ENCODE peak calls at places on chromosomes 6 and 20, in eight cellular contexts. J is CD4-positive, alpha-beta T cell; W is tibial nerve; U is H4; Q is activated CD4-positive, alpha-beta T cell treated with anti-CD3 and anti-CD28 coated beads for 24 hours; S is skeletal muscle cell; Z is lower lobe of right lung; H is activated effector memory CD4-positive, alpha-beta T cell treated with anti-CD3 and anti-CD28 coated beads, Interleukin-2, amount 50 U/mL, for 16 hours. G is an unnamed sample.

GRCh38 chr6:108492131-108492766 is 68.5 kb upstream of the FOXO3 start:
- DNase-seq in J (no peak), W (peak), U (peak), Q (no peak), S (peak), Z (no peak), H (no peak), G (no peak)

GRCh38 chr6:155638200-155638599 is 182.6 kb upstream of the NOX3 start:
- DNase-seq in J (no peak), W (no peak), U (no peak), Q (no peak), S (no peak), Z (no peak), H (no peak), G (no peak)

GRCh38 chr20:60664106-60664505 is 588.0 kb upstream of the CDH4 start:
- DNase-seq in J (no peak), W (no peak), U (no peak), Q (no peak), S (no peak), Z (no peak), H (no peak), G (no peak)

GRCh38 chr6:114284281-114284680 is 58.5 kb downstream of the HS3ST5 start:
- DNase-seq in J (no peak), W (no peak), U (peak), Q (no peak), S (no peak), Z (no peak), H (no peak), G (no peak)

GRCh38 chr6:54602591-54602990 is 244.0 kb upstream of the FAM83B start:
- DNase-seq in J (no peak), W (no peak), U (no peak), Q (no peak), S (no peak), Z (no peak), H (no peak), G (no peak)

GRCh38 chr20:25085756-25086495 is 4.0 kb upstream of the VSX1 start:
- DNase-seq in J (no peak), W (no peak), U (no peak), Q (no peak), S (no peak), Z (no peak), H (no peak), G (no peak)

GRCh38 chr6:54598787-54599309 is 247.7 kb upstream of the FAM83B start:
- DNase-seq in J (no peak), W (no peak), U (no peak), Q (no peak), S (no peak), Z (no peak), H (no peak), G (no peak)

GRCh38 chr6:24907959-24908358 is 27.8 kb downstream of the RIPOR2 start:
- DNase-seq in J (no peak), W (no peak), U (no peak), Q (no peak), S (no peak), Z (no peak), H (no peak), G (no peak)

GRCh38 chr20:25706793-25707192 is 10.1 kb upstream of the ZNF337 start:
- DNase-seq in J (no peak), W (no peak), U (no peak), Q (peak), S (no peak), Z (no peak), H (peak), G (no peak)

GRCh38 chr6:55101157-55101556 is 73.2 kb upstream of the HCRTR2 start:
- DNase-seq in J (no peak), W (no peak), U (no peak), Q (no peak), S (no peak), Z (no peak), H (no peak), G (no peak)

GRCh38 chr6:89073014-89073620 is 7.4 kb upstream of the PNRC1 start:
- DNase-seq in J (no peak), W (no peak), U (no peak), Q (no peak), S (no peak), Z (no peak), H (no peak), G (no peak)

GRCh38 chr6:147868493-147869222 is 360.2 kb downstream of the SAMD5 start:
- DNase-seq in J (no peak), W (no peak), U (peak), Q (no peak), S (no peak), Z (no peak), H (no peak), G (no peak)

GRCh38 chr6:87407531-87407895 is 259 bp upstream of the CFAP206 start:
- DNase-seq in J (no peak), W (no peak), U (peak), Q (peak), S (peak), Z (no peak), H (no peak), G (no peak)

GRCh38 chr6:53651764-53652401 is 13.7 kb downstream of the KLHL31 start:
- DNase-seq in J (peak), W (peak), U (peak), Q (peak), S (no peak), Z (peak), H (peak), G (peak)

GRCh38 chr6:49913656-49914055 is 47.3 kb upstream of the CRISP1 start:
- DNase-seq in J (no peak), W (no peak), U (no peak), Q (no peak), S (no peak), Z (no peak), H (no peak), G (no peak)

GRCh38 chr6:41545174-41545702 is 943 bp upstream of the FOXP4 start:
- DNase-seq in J (no peak), W (no peak), U (no peak), Q (no peak), S (no peak), Z (no peak), H (peak), G (no peak)

GRCh38 chr20:31860431-31861345 is 9.6 kb downstream of the DUSP15 start:
- DNase-seq in J (no peak), W (no peak), U (no peak), Q (no peak), S (no peak), Z (no peak), H (peak), G (no peak)

GRCh38 chr6:37576336-37576737 is 76.6 kb upstream of the CCDC167 start:
- DNase-seq in J (no peak), W (no peak), U (peak), Q (no peak), S (peak), Z (no peak), H (no peak), G (no peak)

GRCh38 chr6:88780714-88781389 is 182.6 kb downstream of the RNGTT start:
- DNase-seq in J (peak), W (peak), U (peak), Q (peak), S (peak), Z (no peak), H (peak), G (no peak)

GRCh38 chr6:143802833-143803565 is 40.1 kb upstream of the LTV1 start:
- DNase-seq in J (no peak), W (no peak), U (peak), Q (no peak), S (no peak), Z (no peak), H (no peak), G (no peak)

GRCh38 chr6:89887452-89888137 is 6.7 kb upstream of the GJA10 start:
- DNase-seq in J (no peak), W (no peak), U (no peak), Q (no peak), S (no peak), Z (no peak), H (no peak), G (no peak)

GRCh38 chr20:41981746-41982145 is 363.6 kb upstream of the CHD6 start:
- DNase-seq in J (no peak), W (no peak), U (no peak), Q (no peak), S (no peak), Z (no peak), H (no peak), G (no peak)

GRCh38 chr6:27688014-27688586 is 215.2 kb upstream of the ZNF184 start:
- DNase-seq in J (peak), W (peak), U (peak), Q (peak), S (peak), Z (peak), H (peak), G (peak)

GRCh38 chr6:65680232-65680631 is 26.8 kb downstream of the EYS start:
- DNase-seq in J (no peak), W (no peak), U (no peak), Q (no peak), S (no peak), Z (no peak), H (no peak), G (no peak)

GRCh38 chr6:166379800-166380199 is 2.9 kb downstream of the MPC1 start:
- DNase-seq in J (no peak), W (peak), U (no peak), Q (no peak), S (no peak), Z (no peak), H (no peak), G (no peak)

GRCh38 chr20:49045440-49046086 is 549 bp upstream of the CSE1L start:
- DNase-seq in J (no peak), W (no peak), U (no peak), Q (no peak), S (no peak), Z (peak), H (no peak), G (peak)

GRCh38 chr6:152948150-152948768 is 34.6 kb downstream of the FBXO5 start:
- DNase-seq in J (no peak), W (no peak), U (peak), Q (no peak), S (peak), Z (no peak), H (no peak), G (no peak)

GRCh38 chr6:56652994-56653393 is 10.3 kb upstream of the DST start:
- DNase-seq in J (no peak), W (no peak), U (peak), Q (no peak), S (peak), Z (no peak), H (no peak), G (no peak)

GRCh38 chr20:8670900-8671229 is 398.0 kb upstream of the PLCB4 start:
- DNase-seq in J (no peak), W (no peak), U (no peak), Q (no peak), S (peak), Z (no peak), H (no peak), G (no peak)

GRCh38 chr6:43878823-43879495 is 108.9 kb downstream of the VEGFA start:
- DNase-seq in J (no peak), W (no peak), U (peak), Q (no peak), S (no peak), Z (no peak), H (no peak), G (no peak)

GRCh38 chr6:137927777-137928218 is 60.7 kb downstream of the TNFAIP3 start:
- DNase-seq in J (peak), W (no peak), U (no peak), Q (peak), S (no peak), Z (no peak), H (peak), G (no peak)

GRCh38 chr20:24149175-24149574 is 160.6 kb upstream of the GGTLC1 start:
- DNase-seq in J (no peak), W (no peak), U (no peak), Q (no peak), S (no peak), Z (no peak), H (no peak), G (no peak)